ENCODE peak calls at places on chromosomes 6 and 20, in four cellular contexts. Y is suprapubic skin, X is pancreas, D is lower lobe of right lung. Q is an unnamed sample.

GRCh38 chr6:4358414-4359107 is 223.2 kb upstream of the ECI2 start:
- DNase-seq in Y (peak; percentile 95), X (peak; percentile 91), D (peak; percentile 66), Q (peak; percentile 84)

GRCh38 chr20:57680934-57681914 is 28.6 kb downstream of the PMEPA1 start:
- DNase-seq in Y (no peak), X (no peak), D (no peak), Q (no peak)

GRCh38 chr6:10520468-10520867 is 683 bp upstream of the GCNT2 start:
- DNase-seq in D (no peak), Y (no peak), X (no peak), Q (no peak)

GRCh38 chr6:148972481-148972880 is 225.7 kb downstream of the UST start:
- DNase-seq in X (peak; percentile 50), D (peak; percentile 55), Y (no peak), Q (peak; percentile 36)

GRCh38 chr6:31738048-31738979 is 1.5 kb upstream of the MSH5 start:
- DNase-seq in Y (no peak), D (peak; percentile 75), X (peak; percentile 80), Q (no peak)

GRCh38 chr20:54179946-54180345 is 6.2 kb upstream of the CYP24A1 start:
- DNase-seq in Y (no peak), X (no peak), D (no peak), Q (no peak)

GRCh38 chr6:147715035-147715434 is 206.5 kb downstream of the SAMD5 start:
- DNase-seq in D (no peak), Y (no peak), X (no peak), Q (no peak)

GRCh38 chr6:45658396-45658795 is 280.7 kb upstream of the SUPT3H start:
- DNase-seq in X (no peak), D (no peak), Y (no peak), Q (no peak)

GRCh38 chr6:37038297-37039198 is 33.1 kb downstream of the FGD2 start:
- DNase-seq in Y (peak; percentile 54), D (peak; percentile 49), X (peak; percentile 94), Q (no peak)

GRCh38 chr6:110560239-110561015 is 84.0 kb upstream of the SLC22A16 start:
- DNase-seq in D (no peak), Y (no peak), X (no peak), Q (no peak)

GRCh38 chr6:33082702-33083101 is 6.9 kb downstream of the HLA-DPB1 start:
- DNase-seq in D (peak; percentile 59), Y (no peak), X (no peak), Q (no peak)
- H3K27ac ChIP-seq in D (peak overlapping the region; percentile 39), Y (no peak overlapping the region), X (no peak overlapping the region), Q (no peak overlapping the region)

GRCh38 chr6:30611856-30612194 is 5.2 kb downstream of the PPP1R10 start:
- DNase-seq in D (no peak), X (no peak), Y (no peak), Q (no peak)

GRCh38 chr6:30613251-30614043 is 3.6 kb downstream of the PPP1R10 start:
- DNase-seq in D (no peak), X (no peak), Y (no peak), Q (no peak)

GRCh38 chr6:30611150-30611855 is 5.7 kb downstream of the PPP1R10 start:
- DNase-seq in D (no peak), Y (no peak), X (no peak), Q (no peak)

GRCh38 chr6:30612687-30613248 is 4.3 kb downstream of the PPP1R10 start:
- DNase-seq in D (no peak), Y (no peak), X (no peak), Q (no peak)

GRCh38 chr6:30612213-30612612 is 4.8 kb downstream of the PPP1R10 start:
- DNase-seq in Y (no peak), X (no peak), D (no peak), Q (no peak)
- H3K4me1 ChIP-seq in Y (peaks cover 47% of the 10 kb centered on the region), X (peaks cover 32% of the 10 kb centered on the region), D (peaks cover 58% of the 10 kb centered on the region), Q (peaks cover 41% of the 10 kb centered on the region)

GRCh38 chr6:1701668-1702353 is 92.1 kb downstream of the FOXC1 start:
- DNase-seq in Y (no peak), X (no peak), D (no peak), Q (no peak)
- H3K4me3 ChIP-seq in Y (no peak overlapping the region), X (no peak overlapping the region), D (no peak overlapping the region), Q (no peak overlapping the region)

DNA sequence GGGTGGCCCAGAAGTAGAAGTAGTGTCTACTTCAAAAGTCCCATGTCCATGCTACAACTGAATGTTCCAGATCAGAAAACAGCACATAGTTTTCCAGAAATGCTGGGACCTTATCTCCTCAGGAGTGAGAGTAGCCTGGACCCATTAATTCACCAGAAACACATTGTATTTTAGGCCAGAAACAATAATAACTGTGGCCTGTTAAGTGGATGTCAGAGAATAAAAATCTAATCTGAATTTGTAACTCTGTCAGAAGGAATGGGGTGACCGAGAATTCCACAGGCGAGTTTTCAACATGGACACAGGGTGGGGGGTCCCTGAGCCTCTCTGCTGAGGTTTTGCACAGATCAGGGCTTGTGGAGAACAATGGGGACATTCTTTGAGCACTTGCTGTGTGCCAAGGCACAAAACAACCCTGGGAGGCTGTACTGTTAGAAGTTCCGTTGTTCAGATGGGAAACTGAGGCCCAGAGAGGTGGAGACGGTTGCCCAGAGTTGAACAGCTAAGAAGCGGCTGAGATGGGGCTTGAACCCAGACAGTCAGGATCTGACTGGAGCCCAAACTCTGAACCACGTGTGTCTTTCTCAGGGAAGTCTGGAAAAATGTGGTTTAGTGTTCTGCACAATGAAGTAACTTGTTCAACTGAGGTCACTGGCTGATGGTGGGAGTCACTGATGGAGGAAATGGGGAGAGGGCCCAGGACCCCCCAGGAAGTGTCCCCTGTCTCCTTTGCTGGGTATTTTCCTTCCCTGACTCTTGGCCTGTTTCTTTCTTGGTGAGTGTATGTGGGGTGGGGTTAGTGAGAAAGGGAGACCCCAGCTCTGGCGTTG is 44.2 kb downstream of the SNAI1 start:
- DNase-seq in Y (no peak), D (no peak), X (no peak), Q (no peak)
- H3K27ac ChIP-seq in Y (no peak overlapping the region), D (peak overlapping the region; percentile 11), X (no peak overlapping the region), Q (no peak overlapping the region)

DNA sequence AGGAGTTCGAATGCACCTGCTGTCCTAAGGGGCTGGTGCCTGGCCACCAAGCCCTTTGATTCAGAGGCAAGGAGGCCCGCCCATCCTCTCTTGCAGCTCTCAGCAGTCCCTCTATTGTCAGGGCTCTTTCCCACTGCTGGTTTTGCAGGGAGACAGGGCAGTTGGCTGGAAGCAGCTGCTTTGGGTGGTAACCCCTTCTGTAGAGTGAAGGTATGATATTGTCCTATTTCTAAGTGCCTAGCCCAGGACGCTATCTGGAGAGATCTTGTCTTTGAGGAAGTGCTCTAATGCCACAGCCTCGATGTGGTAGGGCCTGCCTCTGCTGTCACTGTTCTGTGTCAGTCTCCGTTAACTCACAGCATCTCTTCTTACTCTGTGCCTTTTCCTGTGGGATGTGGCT is 5.6 kb downstream of the PLCG1 start:
- DNase-seq in D (no peak), X (no peak), Y (no peak), Q (no peak)
- H3K4me1 ChIP-seq in D (peaks cover 100% of the 10 kb centered on the region), X (no peaks in the 10 kb centered on the region), Y (peaks cover 90% of the 10 kb centered on the region), Q (peaks cover 40% of the 10 kb centered on the region)

DNA sequence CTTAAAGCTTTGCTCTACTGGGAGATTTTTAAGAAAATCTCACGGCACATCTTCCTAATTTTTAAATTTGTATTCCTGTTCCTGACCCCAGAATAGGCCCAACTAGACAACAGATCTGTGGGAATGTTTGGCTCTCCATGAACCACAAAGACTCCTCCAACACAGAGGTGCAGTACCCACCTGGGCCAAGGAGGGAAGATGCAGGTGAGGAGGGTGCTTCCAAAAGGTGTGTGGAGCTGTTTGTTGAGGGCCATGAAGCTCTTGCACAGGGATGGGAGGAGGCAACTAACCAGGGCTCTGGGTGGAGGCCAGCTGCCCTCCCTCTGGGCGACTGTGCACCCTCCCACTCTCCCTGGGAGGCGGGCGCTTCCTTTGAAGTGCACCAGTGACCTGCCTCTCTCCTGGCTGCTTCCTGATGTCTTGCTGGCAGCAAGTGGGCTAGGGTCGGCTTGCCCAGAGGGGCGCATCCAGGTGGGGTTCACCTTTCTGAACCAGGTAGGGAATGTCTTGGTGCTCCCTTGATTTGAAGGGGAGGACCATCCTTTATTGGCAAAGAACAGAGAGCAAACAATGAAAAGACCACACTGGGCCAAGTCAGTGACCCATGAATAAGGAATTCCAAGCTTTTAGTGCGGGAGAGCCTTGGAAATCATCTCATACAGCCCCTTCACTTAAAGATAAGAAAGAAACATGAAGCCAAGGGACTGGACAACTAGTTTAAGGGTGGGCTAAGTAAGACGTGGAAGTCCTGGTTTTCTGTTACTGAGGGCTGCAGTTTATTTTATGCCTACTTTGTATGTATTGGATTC is 76.0 kb downstream of the ANKRD6 start:
- DNase-seq in Y (no peak), X (no peak), D (peak; percentile 62), Q (peak; percentile 77)
- H3K4me3 ChIP-seq in Y (no peak overlapping the region), X (no peak overlapping the region), D (no peak overlapping the region), Q (no peak overlapping the region)

DNA sequence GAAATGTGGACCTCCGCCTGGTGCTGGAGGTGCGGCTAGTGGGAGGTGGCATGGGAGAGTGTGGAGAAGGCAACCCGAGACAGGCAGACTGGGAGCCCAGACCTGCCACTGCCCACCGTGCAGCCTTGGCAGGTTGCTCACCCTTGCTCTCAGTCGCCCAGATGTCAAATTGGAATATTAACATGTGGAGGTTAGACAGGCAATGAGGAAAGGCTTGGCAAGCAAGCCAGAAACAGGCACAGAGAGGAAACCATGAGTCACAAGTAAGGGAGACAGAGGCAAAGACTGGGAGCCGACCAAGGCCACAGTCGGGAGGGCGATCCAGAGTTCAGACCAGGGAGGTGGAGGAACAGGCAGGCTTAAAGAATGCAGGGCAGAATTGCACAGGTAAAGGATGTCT is 178.2 kb downstream of the FOXC1 start:
- DNase-seq in Y (no peak), D (no peak), X (peak; percentile 63), Q (no peak)
- H3K27ac ChIP-seq in Y (no peak overlapping the region), D (no peak overlapping the region), X (no peak overlapping the region), Q (no peak overlapping the region)

GRCh38 chr20:48720256-48721020 is 107.4 kb downstream of the PREX1 start:
- DNase-seq in Y (no peak), D (no peak), X (no peak), Q (peak; percentile 24)

GRCh38 chr20:48719598-48720255 is 108.1 kb downstream of the PREX1 start:
- DNase-seq in Y (no peak), D (no peak), X (no peak), Q (no peak)

GRCh38 chr20:48722737-48723191 is 105.0 kb downstream of the PREX1 start:
- DNase-seq in Y (no peak), X (peak; percentile 63), D (no peak), Q (no peak)

GRCh38 chr20:48722002-48722731 is 105.6 kb downstream of the PREX1 start:
- DNase-seq in Y (no peak), X (peak; percentile 37), D (no peak), Q (peak; percentile 68)

DNA sequence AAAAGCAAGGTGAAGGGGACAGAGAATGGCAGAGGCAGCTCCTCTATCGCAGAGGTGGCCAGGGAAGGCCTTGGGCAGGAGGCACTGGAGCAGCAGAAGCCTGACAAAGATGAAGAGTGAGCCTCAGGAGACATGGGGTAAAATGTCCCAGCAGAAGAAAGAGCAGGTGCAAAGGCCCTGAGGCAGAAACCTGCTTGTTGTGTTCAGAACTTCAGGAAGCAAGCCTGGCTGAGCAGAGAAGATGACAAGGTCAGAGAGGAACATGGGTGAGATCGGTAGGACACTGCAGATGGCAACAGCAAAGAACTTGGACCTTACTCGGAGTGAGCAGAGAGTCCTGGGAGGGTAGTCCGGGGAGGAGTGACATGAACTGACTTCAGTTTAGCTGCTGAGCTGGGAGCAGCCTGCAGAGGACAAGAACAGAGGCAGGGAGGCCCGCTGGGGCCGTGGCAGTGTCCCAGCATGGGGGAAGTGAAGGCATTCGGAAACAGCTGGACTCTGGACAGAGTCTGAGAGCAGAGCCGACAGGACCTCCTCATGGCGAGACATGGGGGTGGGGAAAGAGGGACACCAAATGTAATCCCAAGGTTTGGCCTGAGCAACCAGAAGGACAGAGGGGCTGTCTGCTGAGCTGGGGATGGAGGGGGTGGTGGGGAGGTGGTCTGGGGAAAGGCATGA is 106.3 kb downstream of the PREX1 start:
- DNase-seq in D (no peak), Y (no peak), X (no peak), Q (no peak)
- H3K4me1 ChIP-seq in D (peaks cover 73% of the 10 kb centered on the region), Y (peaks cover 30% of the 10 kb centered on the region), X (peaks cover 10% of the 10 kb centered on the region), Q (peaks cover 100% of the 10 kb centered on the region)

GRCh38 chr6:53825514-53826321 is 30.9 kb downstream of the LRRC1 start:
- DNase-seq in X (no peak), Y (no peak), D (no peak), Q (no peak)
- H3K4me3 ChIP-seq in X (no peak overlapping the region), Y (no peak overlapping the region), D (no peak overlapping the region), Q (no peak overlapping the region)

Q was measured in left lung.